ENCODE peak calls at places on chromosomes 4 and X, in six cellular contexts. H, A, V, Z, J and G are unnamed samples.

GRCh38 chrX:111498538-111499103 is 12.8 kb upstream of the SERTM2 start:
- DNase-seq in H (no peak), A (no peak), V (no peak), Z (no peak), J (no peak), G (no peak)

GRCh38 chr4:7904108-7904516 is 35.5 kb downstream of the AFAP1 start:
- DNase-seq in H (peak), A (no peak), V (no peak), Z (no peak), J (no peak), G (no peak)

GRCh38 chr4:39104255-39104654 is 42.2 kb downstream of the KLHL5 start:
- DNase-seq in H (no peak), A (no peak), V (no peak), Z (no peak), J (no peak), G (no peak)

GRCh38 chr4:3766207-3766790 is at the start of gene ADRA2C:
- DNase-seq in H (no peak), A (peak), V (peak), Z (peak), J (peak), G (no peak)

GRCh38 chrX:1661048-1661921 is 46.4 kb downstream of the ASMT start:
- DNase-seq in H (no peak), A (peak), V (peak), Z (no peak), J (no peak), G (no peak)

GRCh38 chrX:38233891-38234807 is 13.5 kb upstream of the SRPX start:
- DNase-seq in H (no peak), A (no peak), V (no peak), Z (no peak), J (no peak), G (no peak)

GRCh38 chrX:151982217-151982616 is 7.7 kb upstream of the GABRE start:
- DNase-seq in H (peak), A (peak), V (no peak), Z (peak), J (no peak), G (no peak)

GRCh38 chr4:86506591-86506990 is 87.5 kb upstream of the PTPN13 start:
- DNase-seq in H (no peak), A (no peak), V (no peak), Z (no peak), J (no peak), G (no peak)

GRCh38 chr4:86482851-86483490 is 111.1 kb upstream of the PTPN13 start:
- DNase-seq in H (no peak), A (no peak), V (peak), Z (no peak), J (peak), G (no peak)

GRCh38 chr4:61996943-61997342 is 796.8 kb downstream of the ADGRL3 start:
- DNase-seq in H (no peak), A (no peak), V (no peak), Z (no peak), J (no peak), G (no peak)

GRCh38 chr4:19575959-19576358 is 675.7 kb upstream of the SLIT2 start:
- DNase-seq in H (no peak), A (no peak), V (no peak), Z (no peak), J (no peak), G (no peak)

GRCh38 chr4:104449537-104449936 is 45.2 kb downstream of the CXXC4 start:
- DNase-seq in H (no peak), A (no peak), V (no peak), Z (no peak), J (no peak), G (no peak)

GRCh38 chr4:89254847-89255246 is 52.8 kb downstream of the GPRIN3 start:
- DNase-seq in H (no peak), A (peak), V (peak), Z (peak), J (peak), G (peak)

DNA sequence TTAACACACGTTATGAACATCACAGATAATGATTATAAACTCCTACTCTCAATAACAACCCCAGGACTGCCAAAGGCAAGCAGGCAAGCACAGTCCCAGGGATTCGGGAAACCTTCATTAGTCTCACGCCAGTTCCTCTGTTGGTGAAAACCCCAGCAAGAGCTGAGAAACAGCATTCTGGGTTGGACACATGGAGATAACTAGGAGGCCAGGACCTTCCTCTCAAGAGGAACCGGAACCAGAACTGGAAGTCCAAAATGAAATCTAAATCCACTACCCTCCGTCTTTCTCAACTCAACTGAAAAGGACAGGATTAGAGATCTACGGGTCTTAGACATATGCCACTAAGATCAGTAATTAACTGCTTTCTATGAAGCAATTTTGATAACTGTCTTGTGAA is 3.8 kb downstream of the VEGFC start:
- DNase-seq in H (no peak), A (no peak), V (no peak), Z (no peak), J (no peak), G (no peak)
- H3K4me3 ChIP-seq in H (peak), A (no peak), V (no peak), Z (no peak), J (peak), G (no peak)

GRCh38 chr4:83285022-83285387 is 407 bp upstream of the COQ2 start:
- DNase-seq in H (no peak), A (peak), V (peak), Z (peak), J (peak), G (no peak)

GRCh38 chr4:83282049-83282535 is 2.5 kb downstream of the COQ2 start:
- DNase-seq in H (no peak), A (peak), V (peak), Z (peak), J (peak), G (no peak)

GRCh38 chr4:83281326-83281725 is 3.3 kb downstream of the COQ2 start:
- DNase-seq in H (no peak), A (no peak), V (no peak), Z (no peak), J (no peak), G (no peak)

DNA sequence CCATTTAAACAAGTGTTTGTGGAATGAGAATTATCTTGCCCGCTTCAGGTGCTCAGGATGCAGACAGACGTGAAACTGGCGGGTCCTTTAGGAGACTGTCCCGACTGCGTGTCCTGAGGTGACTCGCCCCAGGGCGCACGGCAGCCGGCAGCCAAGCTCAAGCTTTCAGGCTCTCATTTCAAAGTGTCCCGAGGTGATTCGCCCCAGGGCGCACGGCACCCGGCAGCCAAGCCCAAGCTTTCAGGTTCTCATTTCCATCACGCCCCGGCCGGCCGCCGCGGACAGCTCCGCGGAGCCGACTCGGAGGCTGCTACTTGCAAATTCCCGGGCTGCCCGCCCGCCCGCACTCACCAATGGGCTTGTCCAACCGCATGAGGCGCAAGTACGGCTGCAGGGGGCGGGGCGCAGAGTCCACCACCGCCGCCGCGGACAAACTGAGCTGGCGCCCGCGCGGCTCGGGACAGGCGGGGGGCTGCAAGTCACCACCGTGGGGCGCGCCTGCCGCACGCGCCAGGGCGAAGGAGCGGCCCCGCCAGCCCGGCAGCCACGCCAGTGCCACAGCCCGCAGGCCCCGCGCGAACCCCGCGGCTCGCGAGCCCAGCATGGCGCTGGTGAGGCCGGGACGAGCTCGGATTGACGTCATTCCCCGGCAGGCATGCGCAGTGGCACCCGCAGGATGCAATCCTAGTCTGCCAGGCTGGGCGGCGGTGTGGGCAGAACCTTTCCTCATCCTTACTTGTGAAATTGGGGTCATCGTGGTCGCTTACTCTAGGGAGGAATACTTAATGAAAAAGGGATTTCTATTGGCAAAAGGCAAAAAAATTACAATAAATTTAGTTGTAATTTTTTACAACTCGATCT is at the start of gene COQ2:
- DNase-seq in H (peak), A (peak), V (peak), Z (peak), J (peak), G (peak)
- TF ChIP-seq CTCF in H (no peak), A (peak), V (peak), Z (no peak), J (peak), G (peak)

DNA sequence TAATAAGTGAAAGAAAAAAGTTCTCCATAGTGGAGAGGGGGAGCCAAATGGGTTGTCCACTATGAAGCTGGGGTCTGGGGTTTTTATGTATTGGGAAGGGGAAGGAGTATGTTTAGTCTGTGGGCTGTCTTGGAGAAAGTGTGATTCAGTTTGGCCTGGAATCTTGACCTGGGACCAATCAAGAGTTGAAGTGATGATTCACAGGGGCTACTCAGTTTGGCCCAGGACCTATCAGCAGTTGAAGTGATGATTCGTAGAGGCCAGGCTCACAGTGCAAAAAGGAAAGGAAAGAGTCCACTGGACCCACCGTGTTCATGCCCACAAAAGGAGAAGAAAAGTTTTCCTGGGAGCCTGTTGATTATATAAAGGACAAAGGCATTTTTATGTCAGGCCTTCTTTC is 47.3 kb upstream of the RAB9B start:
- DNase-seq in H (no peak), A (no peak), V (no peak), Z (no peak), J (no peak), G (no peak)
- H3K4me3 ChIP-seq in H (no peak), A (no peak), V (no peak), Z (no peak), J (no peak), G (no peak)

DNA sequence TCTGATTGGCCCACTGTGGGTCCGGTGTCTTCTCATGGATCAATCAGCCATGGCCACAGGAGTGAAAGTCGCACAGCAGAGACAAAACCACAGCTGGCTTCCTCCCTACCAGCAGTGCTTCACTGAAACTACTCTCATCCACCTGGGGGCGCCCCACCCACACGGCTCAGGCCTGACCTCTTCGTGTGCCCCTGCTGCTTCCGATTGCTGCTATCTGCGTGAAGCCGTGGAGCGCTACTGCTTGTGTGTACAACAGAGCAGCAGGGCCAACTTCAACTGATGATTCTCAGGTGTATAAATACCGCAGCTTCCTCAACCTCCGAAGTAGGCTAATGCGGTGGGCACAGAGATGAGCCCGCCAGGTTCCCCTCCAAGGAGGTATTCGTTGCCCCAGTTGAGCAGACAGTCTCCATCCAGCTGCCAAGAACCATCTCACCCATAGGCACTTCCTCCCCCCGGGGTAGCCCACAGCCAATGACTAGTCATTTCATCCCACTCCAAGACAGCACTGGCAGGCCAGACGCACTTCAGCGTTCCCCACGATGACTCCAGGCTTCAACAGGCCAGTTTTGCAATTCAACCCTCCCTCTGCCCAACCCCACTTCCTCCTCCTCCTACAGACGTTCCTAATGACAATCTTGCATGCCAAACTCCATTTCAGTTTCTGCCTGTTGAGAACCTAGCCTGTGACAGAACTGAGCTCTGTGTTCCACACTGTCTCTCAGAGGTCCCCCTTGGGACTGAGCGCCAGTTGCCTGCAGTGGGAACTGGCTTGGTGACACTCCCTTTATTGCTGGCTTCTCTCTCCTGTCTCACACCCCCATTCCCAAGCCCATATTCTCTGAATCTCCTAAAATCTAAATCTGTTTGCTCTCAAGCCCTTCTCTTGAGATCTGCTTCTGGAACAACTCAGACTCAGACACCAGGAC is 41.3 kb upstream of the ATP6AP2 start:
- DNase-seq in H (peak), A (peak), V (peak), Z (peak), J (no peak), G (no peak)
- TF ChIP-seq CTCF in H (no peak), A (no peak), V (peak), Z (peak), J (peak), G (no peak)

DNA sequence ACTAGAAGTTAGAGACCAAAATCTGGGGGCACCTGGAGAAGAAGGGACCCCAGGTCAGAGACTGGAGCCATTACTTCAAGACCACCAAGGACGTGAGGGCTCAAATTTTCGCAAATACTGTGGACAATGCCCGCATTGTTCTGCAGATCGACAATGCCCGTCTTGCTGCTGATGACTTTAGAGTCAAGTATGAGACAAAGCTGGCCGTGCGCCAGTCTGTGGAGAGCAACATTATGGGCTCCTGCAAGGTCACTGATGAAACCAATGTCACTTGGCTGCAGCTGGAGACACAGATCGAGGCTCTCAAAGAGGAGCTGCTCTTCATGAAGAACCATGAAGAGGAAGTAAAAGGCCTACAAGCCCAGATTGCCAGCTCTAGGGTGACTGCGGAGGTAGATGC is 101.2 kb downstream of the NCAPG start:
- DNase-seq in H (no peak), A (no peak), V (no peak), Z (no peak), J (no peak), G (no peak)
- H3K4me3 ChIP-seq in H (no peak), A (no peak), V (no peak), Z (no peak), J (no peak), G (no peak)